ENCODE peak calls at places on chromosomes 4 and X, in ten cellular contexts. One of them, this sample, is unnamed.

GRCh38 chr4:813900-814299 is 12.0 kb downstream of the CPLX1 start:
- DNase-seq in left ventricle myocardium inferior: no peak
- DNase-seq in transverse colon: no peak
- DNase-seq in fibroblast of lung: no peak
- DNase-seq in pancreas: no peak
- DNase-seq in ascending aorta: no peak
- DNase-seq in kidney epithelial cell: no peak
- DNase-seq in sigmoid colon: no peak
- DNase-seq in left lung: no peak
- DNase-seq in neural progenitor cell: no peak
- DNase-seq in this sample: peak

GRCh38 chrX:135484636-135485289 is 35.7 kb upstream of the INTS6L start:
- DNase-seq in transverse colon: no peak
- DNase-seq in pancreas: no peak
- DNase-seq in left lung: no peak
- DNase-seq in kidney epithelial cell: no peak
- DNase-seq in left ventricle myocardium inferior: no peak
- DNase-seq in sigmoid colon: no peak
- DNase-seq in fibroblast of lung: peak
- DNase-seq in ascending aorta: no peak
- DNase-seq in neural progenitor cell: peak
- DNase-seq in this sample: peak

GRCh38 chr4:83771113-83771705 is 235.3 kb downstream of the GPAT3 start:
- DNase-seq in sigmoid colon: no peak
- DNase-seq in ascending aorta: no peak
- DNase-seq in transverse colon: peak
- DNase-seq in fibroblast of lung: peak
- DNase-seq in left ventricle myocardium inferior: peak
- DNase-seq in left lung: peak
- DNase-seq in kidney epithelial cell: no peak
- DNase-seq in neural progenitor cell: peak
- DNase-seq in pancreas: peak
- DNase-seq in this sample: peak

GRCh38 chrX:69229436-69229835 is 64.2 kb upstream of the PJA1 start:
- DNase-seq in fibroblast of lung: peak
- DNase-seq in sigmoid colon: no peak
- DNase-seq in neural progenitor cell: no peak
- DNase-seq in kidney epithelial cell: peak
- DNase-seq in ascending aorta: no peak
- DNase-seq in left ventricle myocardium inferior: no peak
- DNase-seq in left lung: no peak
- DNase-seq in pancreas: no peak
- DNase-seq in transverse colon: no peak
- DNase-seq in this sample: no peak

GRCh38 chrX:36431819-36432218 is 512.3 kb downstream of the CFAP47 start:
- DNase-seq in left ventricle myocardium inferior: no peak
- DNase-seq in transverse colon: no peak
- DNase-seq in left lung: no peak
- DNase-seq in sigmoid colon: no peak
- DNase-seq in kidney epithelial cell: peak
- DNase-seq in pancreas: no peak
- DNase-seq in ascending aorta: no peak
- DNase-seq in neural progenitor cell: no peak
- DNase-seq in fibroblast of lung: peak
- DNase-seq in this sample: no peak

GRCh38 chr4:159142254-159142653 is 39.4 kb downstream of the RAPGEF2 start:
- DNase-seq in ascending aorta: no peak
- DNase-seq in left ventricle myocardium inferior: no peak
- DNase-seq in pancreas: no peak
- DNase-seq in fibroblast of lung: peak
- DNase-seq in sigmoid colon: no peak
- DNase-seq in kidney epithelial cell: no peak
- DNase-seq in neural progenitor cell: no peak
- DNase-seq in left lung: no peak
- DNase-seq in transverse colon: no peak
- DNase-seq in this sample: no peak

GRCh38 chr4:100295792-100296191 is 105.5 kb upstream of the DDIT4L start:
- DNase-seq in transverse colon: no peak
- DNase-seq in fibroblast of lung: peak
- DNase-seq in left lung: no peak
- DNase-seq in pancreas: no peak
- DNase-seq in neural progenitor cell: no peak
- DNase-seq in ascending aorta: no peak
- DNase-seq in sigmoid colon: no peak
- DNase-seq in kidney epithelial cell: no peak
- DNase-seq in left ventricle myocardium inferior: no peak
- DNase-seq in this sample: no peak

GRCh38 chrX:48919947-48920712 is 1.3 kb upstream of the PIM2 start:
- DNase-seq in left ventricle myocardium inferior: no peak
- DNase-seq in pancreas: no peak
- DNase-seq in neural progenitor cell: no peak
- DNase-seq in left lung: no peak
- DNase-seq in transverse colon: no peak
- DNase-seq in ascending aorta: no peak
- DNase-seq in fibroblast of lung: no peak
- DNase-seq in sigmoid colon: no peak
- DNase-seq in kidney epithelial cell: no peak
- DNase-seq in this sample: no peak

GRCh38 chrX:154121207-154121606 is 22.8 kb upstream of the OPN1LW start:
- DNase-seq in kidney epithelial cell: no peak
- DNase-seq in sigmoid colon: no peak
- DNase-seq in neural progenitor cell: no peak
- DNase-seq in fibroblast of lung: no peak
- DNase-seq in left ventricle myocardium inferior: no peak
- DNase-seq in ascending aorta: no peak
- DNase-seq in transverse colon: no peak
- DNase-seq in pancreas: no peak
- DNase-seq in left lung: no peak
- DNase-seq in this sample: no peak

GRCh38 chr4:137968956-137969709 is 273.0 kb downstream of the SLC7A11 start:
- DNase-seq in ascending aorta: no peak
- DNase-seq in pancreas: no peak
- DNase-seq in kidney epithelial cell: no peak
- DNase-seq in sigmoid colon: no peak
- DNase-seq in left lung: no peak
- DNase-seq in left ventricle myocardium inferior: no peak
- DNase-seq in neural progenitor cell: no peak
- DNase-seq in transverse colon: no peak
- DNase-seq in fibroblast of lung: peak
- DNase-seq in this sample: no peak

GRCh38 chr4:3384771-3385701 is 56.7 kb upstream of the HGFAC start:
- DNase-seq in pancreas: peak
- DNase-seq in transverse colon: peak
- DNase-seq in left lung: peak
- DNase-seq in neural progenitor cell: no peak
- DNase-seq in kidney epithelial cell: no peak
- DNase-seq in sigmoid colon: peak
- DNase-seq in ascending aorta: no peak
- DNase-seq in left ventricle myocardium inferior: peak
- DNase-seq in fibroblast of lung: no peak
- DNase-seq in this sample: peak

GRCh38 chr4:11548529-11549176 is 120.0 kb upstream of the HS3ST1 start:
- DNase-seq in ascending aorta: no peak
- DNase-seq in fibroblast of lung: peak
- DNase-seq in sigmoid colon: no peak
- DNase-seq in left ventricle myocardium inferior: no peak
- DNase-seq in neural progenitor cell: no peak
- DNase-seq in transverse colon: no peak
- DNase-seq in pancreas: no peak
- DNase-seq in kidney epithelial cell: peak
- DNase-seq in left lung: no peak
- DNase-seq in this sample: no peak

DNA sequence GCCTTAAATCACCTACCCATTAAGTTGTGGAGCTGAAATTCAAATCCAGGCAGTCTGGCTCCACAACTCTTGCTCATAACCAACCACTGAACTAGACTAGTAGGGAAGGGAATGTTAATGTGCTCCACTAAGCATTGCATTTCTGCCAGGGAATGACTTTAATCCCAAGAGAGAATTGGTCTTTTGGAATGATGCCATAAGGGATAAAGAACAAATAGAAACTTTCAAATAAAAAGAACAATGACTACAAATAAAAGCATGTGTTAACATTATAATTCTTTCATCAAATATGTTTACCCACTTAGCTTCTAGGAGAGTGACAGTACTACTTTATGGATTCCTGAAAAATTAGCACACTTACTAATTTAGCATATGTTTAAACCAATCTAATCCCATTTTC is 905.9 kb downstream of the CENPC start:
- DNase-seq in transverse colon: no peak
- DNase-seq in neural progenitor cell: no peak
- DNase-seq in ascending aorta: no peak
- DNase-seq in left lung: no peak
- DNase-seq in fibroblast of lung: peak
- DNase-seq in pancreas: no peak
- DNase-seq in sigmoid colon: no peak
- DNase-seq in kidney epithelial cell: no peak
- DNase-seq in left ventricle myocardium inferior: no peak
- DNase-seq in this sample: no peak
- H3K4me3 ChIP-seq in transverse colon: no peak
- H3K4me3 ChIP-seq in neural progenitor cell: no peak
- H3K4me3 ChIP-seq in ascending aorta: no peak
- H3K4me3 ChIP-seq in left lung: no peak
- H3K4me3 ChIP-seq in fibroblast of lung: no peak
- H3K4me3 ChIP-seq in pancreas: no peak
- H3K4me3 ChIP-seq in sigmoid colon: no peak
- H3K4me3 ChIP-seq in kidney epithelial cell: no peak
- H3K4me3 ChIP-seq in left ventricle myocardium inferior: no peak
- H3K4me3 ChIP-seq in this sample: no peak

DNA sequence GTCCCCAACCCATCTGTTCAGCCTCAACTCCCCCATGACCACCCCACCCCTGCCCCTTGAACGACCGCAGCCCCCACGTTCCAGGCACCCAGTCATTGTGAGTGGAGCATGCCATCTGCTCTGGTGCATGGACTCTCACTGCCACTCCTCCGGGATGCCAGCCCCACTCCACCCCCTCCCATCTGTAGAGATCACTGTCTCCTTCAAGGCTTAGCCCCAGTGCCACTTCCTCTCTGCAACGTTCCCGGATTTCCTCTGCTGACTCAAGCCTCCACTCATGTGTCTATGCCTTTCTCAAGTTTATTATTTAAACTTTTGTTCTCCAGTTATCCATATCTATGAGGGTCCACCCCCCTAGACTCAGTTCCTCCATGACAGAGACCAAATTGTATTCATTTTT is 54.0 kb downstream of the MAML3 start:
- DNase-seq in fibroblast of lung: no peak
- DNase-seq in transverse colon: peak
- DNase-seq in ascending aorta: peak
- DNase-seq in sigmoid colon: peak
- DNase-seq in pancreas: no peak
- DNase-seq in neural progenitor cell: no peak
- DNase-seq in kidney epithelial cell: no peak
- DNase-seq in left lung: peak
- DNase-seq in left ventricle myocardium inferior: peak
- DNase-seq in this sample: no peak
- H3K4me3 ChIP-seq in fibroblast of lung: no peak
- H3K4me3 ChIP-seq in transverse colon: no peak
- H3K4me3 ChIP-seq in ascending aorta: no peak
- H3K4me3 ChIP-seq in sigmoid colon: no peak
- H3K4me3 ChIP-seq in pancreas: no peak
- H3K4me3 ChIP-seq in neural progenitor cell: no peak
- H3K4me3 ChIP-seq in kidney epithelial cell: no peak
- H3K4me3 ChIP-seq in left lung: no peak
- H3K4me3 ChIP-seq in left ventricle myocardium inferior: no peak
- H3K4me3 ChIP-seq in this sample: no peak

GRCh38 chr4:151675366-151676060 is 85.3 kb downstream of the GATB start:
- DNase-seq in left lung: no peak
- DNase-seq in fibroblast of lung: no peak
- DNase-seq in ascending aorta: no peak
- DNase-seq in transverse colon: no peak
- DNase-seq in sigmoid colon: no peak
- DNase-seq in kidney epithelial cell: no peak
- DNase-seq in pancreas: no peak
- DNase-seq in neural progenitor cell: peak
- DNase-seq in left ventricle myocardium inferior: no peak
- DNase-seq in this sample: no peak

GRCh38 chr4:151676301-151676700 is 84.5 kb downstream of the GATB start:
- DNase-seq in sigmoid colon: no peak
- DNase-seq in kidney epithelial cell: peak
- DNase-seq in neural progenitor cell: no peak
- DNase-seq in transverse colon: no peak
- DNase-seq in left ventricle myocardium inferior: no peak
- DNase-seq in left lung: no peak
- DNase-seq in ascending aorta: no peak
- DNase-seq in pancreas: no peak
- DNase-seq in fibroblast of lung: peak
- DNase-seq in this sample: no peak

GRCh38 chr4:151672996-151673395 is 87.8 kb downstream of the GATB start:
- DNase-seq in neural progenitor cell: no peak
- DNase-seq in left lung: no peak
- DNase-seq in ascending aorta: no peak
- DNase-seq in fibroblast of lung: no peak
- DNase-seq in sigmoid colon: no peak
- DNase-seq in transverse colon: no peak
- DNase-seq in left ventricle myocardium inferior: no peak
- DNase-seq in kidney epithelial cell: no peak
- DNase-seq in pancreas: no peak
- DNase-seq in this sample: no peak

GRCh38 chr4:151673913-151674520 is 86.8 kb downstream of the GATB start:
- DNase-seq in neural progenitor cell: no peak
- DNase-seq in sigmoid colon: no peak
- DNase-seq in pancreas: no peak
- DNase-seq in ascending aorta: no peak
- DNase-seq in fibroblast of lung: no peak
- DNase-seq in left lung: no peak
- DNase-seq in transverse colon: no peak
- DNase-seq in kidney epithelial cell: no peak
- DNase-seq in left ventricle myocardium inferior: no peak
- DNase-seq in this sample: no peak

DNA sequence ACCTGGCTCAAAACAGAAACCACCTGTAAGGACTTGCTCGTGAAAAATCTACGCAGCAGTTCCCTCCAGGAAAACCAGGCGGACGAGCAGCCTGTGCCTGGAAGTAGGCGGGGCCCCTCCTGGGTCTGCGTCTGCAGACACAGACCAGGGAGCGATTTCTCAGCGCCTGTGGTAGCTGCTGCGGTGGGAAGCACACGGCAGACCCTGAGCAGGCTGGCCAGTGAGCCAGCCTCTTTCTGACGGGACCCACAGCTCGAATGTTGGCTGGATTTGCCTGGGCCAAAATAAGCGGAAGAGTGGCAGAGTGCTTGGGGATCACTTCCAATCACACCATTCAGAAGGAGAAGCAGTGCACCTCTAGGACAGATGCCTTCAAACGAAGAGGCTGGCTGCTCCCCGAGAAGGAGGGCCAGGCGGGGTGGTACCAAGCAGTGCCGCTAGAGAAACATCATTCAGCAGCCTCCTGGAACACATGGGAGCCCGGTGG is 86.0 kb downstream of the GATB start:
- DNase-seq in ascending aorta: no peak
- DNase-seq in fibroblast of lung: peak
- DNase-seq in kidney epithelial cell: no peak
- DNase-seq in neural progenitor cell: peak
- DNase-seq in left ventricle myocardium inferior: no peak
- DNase-seq in pancreas: peak
- DNase-seq in sigmoid colon: peak
- DNase-seq in transverse colon: peak
- DNase-seq in left lung: peak
- DNase-seq in this sample: peak
- H3K4me3 ChIP-seq in ascending aorta: peak
- H3K4me3 ChIP-seq in fibroblast of lung: no peak
- H3K4me3 ChIP-seq in kidney epithelial cell: no peak
- H3K4me3 ChIP-seq in neural progenitor cell: no peak
- H3K4me3 ChIP-seq in left ventricle myocardium inferior: peak
- H3K4me3 ChIP-seq in pancreas: peak
- H3K4me3 ChIP-seq in sigmoid colon: peak
- H3K4me3 ChIP-seq in transverse colon: peak
- H3K4me3 ChIP-seq in left lung: no peak
- H3K4me3 ChIP-seq in this sample: no peak

GRCh38 chrX:40007746-40008705 is 89.7 kb downstream of the BCOR start:
- DNase-seq in left ventricle myocardium inferior: no peak
- DNase-seq in neural progenitor cell: peak
- DNase-seq in kidney epithelial cell: no peak
- DNase-seq in pancreas: no peak
- DNase-seq in transverse colon: no peak
- DNase-seq in ascending aorta: no peak
- DNase-seq in sigmoid colon: no peak
- DNase-seq in left lung: no peak
- DNase-seq in fibroblast of lung: no peak
- DNase-seq in this sample: peak
- H3K4me3 ChIP-seq in left ventricle myocardium inferior: peak
- H3K4me3 ChIP-seq in neural progenitor cell: peak
- H3K4me3 ChIP-seq in kidney epithelial cell: no peak
- H3K4me3 ChIP-seq in pancreas: no peak
- H3K4me3 ChIP-seq in transverse colon: no peak
- H3K4me3 ChIP-seq in ascending aorta: no peak
- H3K4me3 ChIP-seq in sigmoid colon: no peak
- H3K4me3 ChIP-seq in left lung: no peak
- H3K4me3 ChIP-seq in fibroblast of lung: no peak
- H3K4me3 ChIP-seq in this sample: peak